ENCODE peak calls at places on chromosome 21, in five cellular contexts. V, K, U, F and E are unnamed samples.

GRCh38 chr21:28719731-28720130 is 272.9 kb downstream of the LTN1 start:
- DNase-seq in F (no peak), U (no peak), K (no peak), V (no peak), E (no peak)

GRCh38 chr21:36630485-36631206 is 68.3 kb upstream of the SIM2 start:
- DNase-seq in K (peak; percentile 48), U (peak; percentile 64), V (peak; percentile 32), F (peak; percentile 85), E (peak; percentile 80)

GRCh38 chr21:42043201-42043895 is 27.8 kb upstream of the UMODL1 start:
- DNase-seq in K (no peak), F (no peak), U (no peak), V (no peak), E (no peak)

GRCh38 chr21:14545906-14546480 is at the start of gene SAMSN1:
- DNase-seq in K (no peak), V (no peak), U (no peak), F (peak; percentile 52), E (no peak)

GRCh38 chr21:42835611-42836401 is 43.5 kb downstream of the WDR4 start:
- DNase-seq in F (no peak), U (no peak), K (no peak), V (no peak), E (no peak)

GRCh38 chr21:42160950-42161225 is 58.1 kb upstream of the ABCG1 start:
- DNase-seq in U (no peak), K (peak; percentile 10), F (no peak), V (no peak), E (no peak)

GRCh38 chr21:41834926-41835663 is 44.0 kb downstream of the PRDM15 start:
- DNase-seq in F (no peak), K (no peak), V (no peak), U (no peak), E (no peak)

GRCh38 chr21:25956993-25957714 is 213.4 kb downstream of the APP start:
- DNase-seq in F (no peak), U (no peak), V (no peak), K (no peak), E (no peak)

GRCh38 chr21:21463456-21463855 is 465.2 kb downstream of the NCAM2 start:
- DNase-seq in V (no peak), K (no peak), F (no peak), U (no peak), E (no peak)

GRCh38 chr21:37198989-37199924 is 67.9 kb downstream of the VPS26C start:
- DNase-seq in F (no peak), K (no peak), V (peak; percentile 66), U (no peak), E (no peak)

GRCh38 chr21:17463441-17463840 is 49.4 kb upstream of the CXADR start:
- DNase-seq in U (no peak), F (no peak), K (peak; percentile 40), V (no peak), E (no peak)

GRCh38 chr21:36320421-36321324 is 676 bp downstream of the MORC3 start:
- DNase-seq in U (no peak), K (peak; percentile 35), V (peak; percentile 28), F (no peak), E (peak; percentile 61)

GRCh38 chr21:24265987-24266386 is 1341.3 kb downstream of the MRPL39 start:
- DNase-seq in V (no peak), F (no peak), K (no peak), U (no peak), E (no peak)

GRCh38 chr21:15534450-15534886 is 195.3 kb upstream of the USP25 start:
- DNase-seq in K (no peak), V (no peak), F (no peak), U (no peak), E (no peak)

GRCh38 chr21:28336299-28336698 is 656.4 kb downstream of the LTN1 start:
- DNase-seq in V (no peak), F (no peak), K (peak; percentile 16), U (no peak), E (peak; percentile 36)

GRCh38 chr21:40215941-40216340 is 348.7 kb downstream of the PCP4 start:
- DNase-seq in U (no peak), K (no peak), F (no peak), V (no peak), E (no peak)

GRCh38 chr21:26388731-26389231 is 184.3 kb downstream of the CYYR1 start:
- DNase-seq in V (no peak), U (no peak), K (no peak), F (no peak), E (no peak)

GRCh38 chr21:41663805-41664788 is 102.8 kb downstream of the RIPK4 start:
- DNase-seq in K (peak; percentile 80), V (no peak), F (no peak), U (no peak), E (no peak)

GRCh38 chr21:17491716-17492414 is 21.0 kb upstream of the CXADR start:
- DNase-seq in F (no peak), V (peak; percentile 26), U (no peak), K (no peak), E (no peak)

GRCh38 chr21:14677023-14677422 is 130.9 kb upstream of the SAMSN1 start:
- DNase-seq in U (no peak), K (no peak), V (no peak), F (no peak), E (no peak)

GRCh38 chr21:41684381-41685245 is 82.2 kb downstream of the RIPK4 start:
- DNase-seq in V (no peak), K (peak; percentile 24), F (no peak), U (no peak), E (peak; percentile 27)

GRCh38 chr21:43667191-43667904 is 8.0 kb downstream of the RRP1B start:
- DNase-seq in K (no peak), F (no peak), V (no peak), U (no peak), E (no peak)

GRCh38 chr21:43034098-43034497 is 41.5 kb downstream of the CBS start:
- DNase-seq in F (no peak), K (no peak), U (no peak), V (no peak), E (no peak)

GRCh38 chr21:37000381-37000780 is 6.1 kb upstream of the RIPPLY3 start:
- DNase-seq in V (peak; percentile 19), F (no peak), U (no peak), K (no peak), E (no peak)

GRCh38 chr21:36245649-36246048 is 74.3 kb upstream of the MORC3 start:
- DNase-seq in F (no peak), K (no peak), U (no peak), V (no peak), E (no peak)

GRCh38 chr21:41660748-41661147 is 106.1 kb downstream of the RIPK4 start:
- DNase-seq in F (no peak), U (no peak), K (no peak), V (no peak), E (no peak)

GRCh38 chr21:25895565-25896205 is 160.9 kb downstream of the GABPA start:
- DNase-seq in F (peak; percentile 37), V (no peak), U (no peak), K (no peak), E (no peak)

GRCh38 chr21:43696214-43696613 is 22.7 kb upstream of the PDXK start:
- DNase-seq in K (no peak), U (no peak), F (no peak), V (no peak), E (no peak)

GRCh38 chr21:41350436-41351155 is 11.2 kb upstream of the MX2 start:
- DNase-seq in K (no peak), F (no peak), U (no peak), V (no peak), E (no peak)

GRCh38 chr21:21682172-21682571 is 684.0 kb downstream of the NCAM2 start:
- DNase-seq in F (no peak), K (no peak), U (no peak), V (no peak), E (no peak)

DNA sequence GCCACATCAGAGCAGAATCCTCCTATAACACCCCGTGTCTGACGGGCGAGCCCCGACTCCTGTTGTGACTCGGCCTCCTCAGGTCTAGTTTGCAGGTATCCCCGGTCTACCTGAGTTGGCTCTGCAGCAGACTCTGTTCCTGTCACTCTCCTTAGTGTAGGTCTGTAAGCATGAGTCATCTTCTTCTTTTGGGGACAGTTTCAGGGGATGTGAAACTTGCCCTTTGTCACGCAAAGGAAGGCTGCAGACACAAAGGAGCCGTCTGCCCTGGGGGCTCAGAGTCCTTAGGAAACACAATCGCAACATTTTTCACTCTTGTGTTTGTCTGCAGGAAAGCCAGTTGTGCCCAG is 183.2 kb downstream of the RUNX1 start:
- DNase-seq in F (no peak), K (peak; percentile 16), U (peak; percentile 87), V (no peak), E (peak; percentile 97)
- H3K4me3 ChIP-seq in F (no peak overlapping the region), K (no peak overlapping the region), U (no peak overlapping the region), V (no peak overlapping the region), E (no peak overlapping the region)

DNA sequence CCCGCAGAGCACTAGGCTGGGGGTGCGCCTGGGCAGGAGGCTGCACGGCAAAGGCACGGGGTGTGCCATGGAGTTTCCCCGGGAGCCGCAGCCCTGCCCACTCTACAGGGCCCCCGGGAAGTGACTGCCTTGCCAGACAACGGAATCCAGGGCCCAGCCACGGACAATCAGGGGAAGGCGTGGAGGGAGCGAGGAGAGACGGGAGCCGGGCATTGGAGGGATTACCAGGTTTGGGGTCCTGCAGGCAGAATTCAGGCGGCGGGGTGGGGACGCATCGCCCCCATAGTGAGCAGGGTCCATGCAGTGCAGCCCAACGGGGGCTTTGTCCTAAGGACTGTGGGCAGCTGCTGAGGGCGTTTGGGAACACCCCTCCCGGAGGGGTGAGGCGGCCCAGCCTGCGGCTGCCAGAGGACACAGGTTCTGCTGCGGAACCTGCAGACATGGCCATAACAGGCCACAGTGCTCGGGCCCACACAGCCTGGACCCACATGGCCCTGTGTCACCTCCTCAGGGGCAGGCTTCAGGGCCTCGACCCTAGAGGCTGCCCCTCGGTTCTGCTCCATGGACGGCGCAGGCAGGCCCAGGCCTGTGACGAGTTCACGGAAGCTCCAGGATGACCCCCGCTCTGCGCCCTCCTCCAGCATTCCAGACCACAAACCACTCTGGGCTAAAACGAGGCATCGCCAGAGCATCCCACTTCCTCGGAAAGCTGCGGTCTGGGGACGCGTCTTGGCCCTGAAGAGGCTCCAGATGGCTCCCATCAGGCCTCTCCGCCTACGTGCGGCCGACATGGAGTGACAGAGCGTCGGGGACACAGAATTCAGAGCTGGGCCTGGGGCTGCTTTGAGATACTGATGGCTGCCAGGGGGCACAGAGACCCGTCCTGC is 54.5 kb downstream of the COL6A1 start:
- DNase-seq in U (no peak), V (no peak), K (no peak), F (no peak), E (no peak)
- TF ChIP-seq ZNF274 in U (no peak), V (no peak), K (no peak), F (no peak), E (no peak)

DNA sequence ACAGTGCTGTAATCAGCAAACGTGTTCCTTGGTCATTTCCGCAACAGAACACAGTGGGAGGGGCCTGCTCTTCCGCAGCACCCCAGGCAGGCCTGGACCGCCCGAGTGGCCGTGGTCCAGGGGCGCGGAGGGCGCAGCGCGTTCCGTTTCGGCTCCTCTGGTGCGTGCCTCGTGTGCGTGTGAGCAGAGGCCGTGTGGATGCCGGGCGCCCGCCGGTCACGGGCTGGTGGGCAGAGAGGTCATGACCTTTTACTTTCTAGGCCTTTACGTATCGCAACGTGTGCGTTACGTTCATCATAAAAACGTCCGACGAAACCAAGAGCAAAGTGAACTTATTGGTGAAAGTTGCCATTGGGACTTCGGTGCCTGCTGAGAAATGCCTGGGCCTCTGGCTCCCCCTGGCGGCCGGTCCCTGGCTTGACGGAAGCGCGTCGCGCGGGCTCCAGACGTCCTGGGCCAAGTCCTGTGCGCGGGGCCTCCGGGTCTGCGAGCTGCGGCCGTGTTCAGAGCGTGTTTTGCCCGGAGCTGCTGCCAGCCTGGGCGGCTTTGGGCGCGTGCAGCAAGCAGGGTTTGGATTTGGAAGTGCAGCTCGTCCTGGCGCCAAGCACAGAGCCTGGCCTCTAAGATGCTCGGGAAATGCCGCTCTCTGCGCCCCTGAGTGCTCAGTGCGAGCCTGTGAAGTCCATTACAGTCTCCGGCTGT is 34.4 kb downstream of the COL18A1 start:
- DNase-seq in U (peak; percentile 72), V (peak; percentile 50), F (peak; percentile 91), K (peak; percentile 59), E (peak; percentile 84)
- H3K4me3 ChIP-seq in U (no peak overlapping the region), V (no peak overlapping the region), F (no peak overlapping the region), K (no peak overlapping the region), E (no peak overlapping the region)

GRCh38 chr21:32278518-32279376 is at the start of gene MIS18A:
- DNase-seq in U (peak; percentile 80), F (peak; percentile 99), V (peak; percentile 85), K (peak; percentile 89), E (peak; percentile 94)
- TF ChIP-seq ZNF274 in U (no peak), F (no peak), V (no peak), K (peak; percentile 77), E (no peak)